ENCODE peak calls at places on chromosome 2, in six cellular contexts. A is thyroid gland, W is NB4, G is brain microvascular endothelial cell, L is heart left ventricle, F is keratinocyte. V is an unnamed sample.

GRCh38 chr2:235852528-235852920 is 315.7 kb downstream of the GBX2 start:
- DNase-seq in A (no peak), W (no peak), G (no peak), L (no peak), F (no peak), V (no peak)

GRCh38 chr2:25388491-25388890 is 46.8 kb upstream of the DNMT3A start:
- DNase-seq in A (no peak), W (no peak), G (no peak), L (no peak), F (no peak), V (no peak)

GRCh38 chr2:185689906-185690539 is 48.6 kb upstream of the FSIP2 start:
- DNase-seq in A (no peak), W (no peak), G (no peak), L (no peak), F (no peak), V (no peak)

GRCh38 chr2:180657054-180657453 is 323.4 kb upstream of the UBE2E3 start:
- DNase-seq in A (no peak), W (no peak), G (peak), L (no peak), F (peak), V (peak)

GRCh38 chr2:69716555-69717120 is 25.3 kb upstream of the ANXA4 start:
- DNase-seq in A (no peak), W (no peak), G (no peak), L (no peak), F (no peak), V (no peak)

GRCh38 chr2:101830146-101830545 is 132.6 kb downstream of the MAP4K4 start:
- DNase-seq in A (no peak), W (no peak), G (no peak), L (no peak), F (no peak), V (no peak)

GRCh38 chr2:96679843-96680242 is 37.3 kb downstream of the FER1L5 start:
- DNase-seq in A (peak), W (no peak), G (no peak), L (no peak), F (no peak), V (peak)

GRCh38 chr2:230425377-230425776 is 9.4 kb downstream of the SP100 start:
- DNase-seq in A (no peak), W (no peak), G (no peak), L (no peak), F (no peak), V (no peak)

GRCh38 chr2:214019973-214020345 is 390.9 kb upstream of the VWC2L start:
- DNase-seq in A (no peak), W (peak), G (peak), L (no peak), F (no peak), V (peak)

GRCh38 chr2:172614932-172615331 is 59.0 kb downstream of the PDK1 start:
- DNase-seq in A (no peak), W (no peak), G (peak), L (no peak), F (no peak), V (no peak)

GRCh38 chr2:12303181-12304030 is 413.3 kb upstream of the TRIB2 start:
- DNase-seq in A (peak), W (peak), G (peak), L (no peak), F (no peak), V (peak)

GRCh38 chr2:17538022-17538843 is 2.3 kb upstream of the VSNL1 start:
- DNase-seq in A (no peak), W (no peak), G (peak), L (no peak), F (no peak), V (peak)

GRCh38 chr2:8304821-8305766 is 376.8 kb upstream of the ID2 start:
- DNase-seq in A (no peak), W (peak), G (no peak), L (no peak), F (no peak), V (peak)

GRCh38 chr2:101697794-101698418 is 399 bp downstream of the MAP4K4 start:
- DNase-seq in A (peak), W (peak), G (no peak), L (no peak), F (no peak), V (no peak)

GRCh38 chr2:189015378-189015777 is 41.2 kb downstream of the COL3A1 start:
- DNase-seq in A (no peak), W (no peak), G (no peak), L (no peak), F (no peak), V (peak)

GRCh38 chr2:23603156-23603555 is 218.2 kb downstream of the KLHL29 start:
- DNase-seq in A (no peak), W (no peak), G (no peak), L (no peak), F (no peak), V (no peak)

GRCh38 chr2:1972428-1972827 is 228.1 kb upstream of the PXDN start:
- DNase-seq in A (peak), W (no peak), G (peak), L (peak), F (peak), V (no peak)

GRCh38 chr2:230054079-230054478 is 14.6 kb downstream of the SLC16A14 start:
- DNase-seq in A (no peak), W (no peak), G (peak), L (no peak), F (peak), V (peak)

GRCh38 chr2:210309546-210310233 is 5.3 kb downstream of the MYL1 start:
- DNase-seq in A (no peak), W (no peak), G (no peak), L (no peak), F (no peak), V (no peak)

GRCh38 chr2:74915743-74916142 is 42.7 kb upstream of the POLE4 start:
- DNase-seq in A (no peak), W (peak), G (peak), L (no peak), F (no peak), V (no peak)

GRCh38 chr2:74462054-74462785 is 3.0 kb downstream of the MOGS start:
- DNase-seq in A (no peak), W (no peak), G (no peak), L (no peak), F (no peak), V (no peak)

GRCh38 chr2:20634430-20635095 is 16.3 kb downstream of the HS1BP3 start:
- DNase-seq in A (peak), W (no peak), G (peak), L (peak), F (no peak), V (peak)

GRCh38 chr2:139045524-139045923 is 265.3 kb upstream of the NXPH2 start:
- DNase-seq in A (no peak), W (no peak), G (no peak), L (no peak), F (no peak), V (no peak)

GRCh38 chr2:17191223-17191622 is 327.0 kb downstream of the RAD51AP2 start:
- DNase-seq in A (no peak), W (no peak), G (no peak), L (no peak), F (no peak), V (no peak)

GRCh38 chr2:149365826-149366583 is 35.6 kb downstream of the LYPD6 start:
- DNase-seq in A (peak), W (no peak), G (no peak), L (no peak), F (peak), V (peak)

GRCh38 chr2:184692137-184692734 is 93.9 kb downstream of the ZNF804A start:
- DNase-seq in A (no peak), W (peak), G (no peak), L (no peak), F (no peak), V (peak)

GRCh38 chr2:74873678-74874640 is 40.0 kb downstream of the HK2 start:
- DNase-seq in A (no peak), W (no peak), G (no peak), L (no peak), F (no peak), V (no peak)

GRCh38 chr2:172943992-172944793 is 131.5 kb upstream of the MAP3K20 start:
- DNase-seq in A (peak), W (no peak), G (no peak), L (no peak), F (no peak), V (no peak)

GRCh38 chr2:104102615-104103014 is 751.3 kb upstream of the POU3F3 start:
- DNase-seq in A (no peak), W (no peak), G (no peak), L (no peak), F (no peak), V (no peak)

GRCh38 chr2:125471963-125472362 is 1184.0 kb upstream of the GYPC start:
- DNase-seq in A (no peak), W (peak), G (peak), L (no peak), F (no peak), V (no peak)

GRCh38 chr2:20071397-20072383 is 20.3 kb upstream of the LAPTM4A start:
- DNase-seq in A (peak), W (no peak), G (peak), L (peak), F (no peak), V (peak)

GRCh38 chr2:12057436-12058166 is 311.2 kb downstream of the LPIN1 start:
- DNase-seq in A (no peak), W (peak), G (peak), L (no peak), F (no peak), V (no peak)

GRCh38 chr2:76667764-76668163 is 854.4 kb downstream of the LRRTM4 start:
- DNase-seq in A (no peak), W (no peak), G (no peak), L (no peak), F (no peak), V (no peak)

GRCh38 chr2:226376516-226377180 is 423.0 kb downstream of the IRS1 start:
- DNase-seq in A (no peak), W (no peak), G (peak), L (no peak), F (no peak), V (no peak)

GRCh38 chr2:241759091-241759807 is 17.4 kb upstream of the GAL3ST2 start:
- DNase-seq in A (no peak), W (no peak), G (no peak), L (no peak), F (no peak), V (peak)

GRCh38 chr2:205148756-205149155 is 533.5 kb upstream of the NRP2 start:
- DNase-seq in A (no peak), W (no peak), G (no peak), L (no peak), F (no peak), V (no peak)

GRCh38 chr2:69241039-69241586 is 145.9 kb downstream of the GFPT1 start:
- DNase-seq in A (no peak), W (no peak), G (no peak), L (no peak), F (no peak), V (peak)

GRCh38 chr2:229270551-229271410 is at the start of gene PID1:
- DNase-seq in A (no peak), W (no peak), G (no peak), L (no peak), F (no peak), V (peak)

GRCh38 chr2:28915939-28916338 is 21.5 kb downstream of the WDR43 start:
- DNase-seq in A (no peak), W (peak), G (no peak), L (no peak), F (no peak), V (peak)

GRCh38 chr2:120818441-120818920 is 82.8 kb downstream of the GLI2 start:
- DNase-seq in A (no peak), W (no peak), G (peak), L (peak), F (no peak), V (peak)

GRCh38 chr2:120820263-120820884 is 84.7 kb downstream of the GLI2 start:
- DNase-seq in A (no peak), W (no peak), G (peak), L (no peak), F (no peak), V (peak)

GRCh38 chr2:120820885-120821279 is 85.2 kb downstream of the GLI2 start:
- DNase-seq in A (peak), W (peak), G (peak), L (peak), F (no peak), V (peak)

GRCh38 chr2:120817956-120818325 is 82.3 kb downstream of the GLI2 start:
- DNase-seq in A (no peak), W (no peak), G (no peak), L (peak), F (no peak), V (no peak)

DNA sequence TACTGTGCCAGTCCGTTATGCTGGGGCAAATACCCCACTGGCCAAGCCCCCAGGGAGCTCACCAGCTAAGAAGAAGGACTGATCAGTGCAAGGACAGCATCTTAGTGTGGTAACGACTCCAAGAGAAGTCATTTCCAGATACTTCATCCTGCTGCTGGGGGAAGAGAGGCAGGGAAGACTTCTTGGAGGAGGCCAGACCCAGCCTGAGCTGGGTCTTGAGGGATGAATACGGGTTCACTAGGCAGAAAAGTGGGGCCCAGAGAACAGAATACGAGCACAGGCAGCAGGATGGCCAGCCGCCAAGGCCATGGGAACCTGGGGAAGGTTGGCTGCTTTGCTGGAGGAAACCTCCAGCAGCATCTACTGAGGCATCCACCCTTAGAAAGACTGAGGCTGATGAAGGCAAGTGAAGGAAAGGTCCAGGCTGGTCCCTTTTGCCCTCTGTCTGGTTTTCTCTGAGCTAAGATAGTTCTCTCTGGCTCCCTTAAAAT is 84.1 kb downstream of the GLI2 start:
- DNase-seq in A (no peak), W (no peak), G (no peak), L (no peak), F (no peak), V (peak)
- H3K4me3 ChIP-seq in A (no peak), W (no peak), G (no peak), L (no peak), F (no peak), V (peak)

DNA sequence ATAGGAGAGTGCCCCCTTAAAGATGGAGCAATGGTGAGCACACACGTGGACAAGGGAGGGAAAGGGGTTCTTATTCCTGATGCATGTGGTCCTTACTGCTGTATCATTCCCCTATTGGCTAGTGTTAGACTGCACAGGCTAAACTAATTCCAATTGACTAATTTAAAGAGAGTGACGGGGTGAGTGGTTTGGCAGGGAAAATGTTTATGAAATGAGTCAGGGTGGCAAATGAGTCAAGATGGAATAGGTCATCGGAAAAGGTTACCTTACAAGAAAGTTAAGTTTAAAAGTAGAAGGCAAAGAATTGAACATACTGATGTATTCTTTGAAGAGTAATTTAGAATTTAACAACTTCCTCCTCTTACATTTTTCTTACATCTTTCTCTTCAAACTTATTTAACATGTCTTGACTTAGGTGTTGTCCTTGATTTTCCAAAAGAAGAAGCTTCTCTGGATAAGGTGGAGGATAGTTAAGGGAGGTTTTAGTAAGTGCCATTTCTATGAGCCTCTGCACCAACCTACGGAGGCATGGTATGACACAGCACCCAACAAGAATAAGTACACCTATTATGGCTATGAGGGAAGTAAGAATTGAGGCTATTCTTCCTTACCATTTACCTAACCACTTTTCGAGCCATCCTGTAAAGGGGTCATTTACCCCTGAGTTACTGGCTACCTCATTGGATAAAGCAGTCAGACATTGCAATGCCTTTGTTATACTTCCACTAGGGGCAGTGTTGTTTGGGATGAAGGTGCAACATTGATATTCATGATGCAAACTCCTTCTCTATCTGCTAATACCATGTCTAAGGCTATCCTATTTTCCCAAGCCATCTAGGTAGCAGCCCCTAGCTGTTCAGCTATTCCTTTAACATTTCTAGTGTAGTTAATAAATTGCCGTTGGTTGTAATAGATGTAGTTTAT is 1345.8 kb upstream of the LRRTM1 start:
- DNase-seq in A (no peak), W (peak), G (no peak), L (no peak), F (no peak), V (peak)
- TF ChIP-seq CTCF in A (no peak), W (peak), G (peak), L (no peak), F (no peak), V (no peak)

DNA sequence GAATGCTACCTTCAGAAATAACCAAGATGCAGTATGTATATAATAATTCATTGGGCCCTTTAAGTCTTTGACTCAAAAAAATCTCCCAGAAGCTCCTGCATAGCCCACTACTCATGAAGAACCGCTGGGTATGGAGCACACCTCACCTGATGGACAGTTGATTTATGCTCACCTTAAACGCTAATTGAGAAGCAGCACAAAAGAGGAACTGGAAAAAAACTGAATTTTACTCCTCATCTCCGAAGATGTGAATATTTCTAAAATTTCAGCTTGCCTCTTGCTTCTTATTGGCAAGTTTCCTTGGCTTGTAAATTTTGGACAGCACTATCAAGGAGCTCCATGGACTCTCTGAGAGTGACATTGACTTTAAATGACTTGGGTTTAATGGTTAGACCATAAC is 5.5 kb downstream of the CYP1B1 start:
- DNase-seq in A (no peak), W (no peak), G (no peak), L (no peak), F (no peak), V (no peak)
- H3K4me3 ChIP-seq in A (no peak), W (peak), G (no peak), L (no peak), F (no peak), V (no peak)

GRCh38 chr2:740446-741293 is 63.5 kb upstream of the TMEM18 start:
- DNase-seq in A (peak), W (peak), G (peak), L (peak), F (peak), V (peak)
- TF ChIP-seq CTCF in A (no peak), W (no peak), G (peak), L (no peak), F (no peak), V (no peak)

DNA sequence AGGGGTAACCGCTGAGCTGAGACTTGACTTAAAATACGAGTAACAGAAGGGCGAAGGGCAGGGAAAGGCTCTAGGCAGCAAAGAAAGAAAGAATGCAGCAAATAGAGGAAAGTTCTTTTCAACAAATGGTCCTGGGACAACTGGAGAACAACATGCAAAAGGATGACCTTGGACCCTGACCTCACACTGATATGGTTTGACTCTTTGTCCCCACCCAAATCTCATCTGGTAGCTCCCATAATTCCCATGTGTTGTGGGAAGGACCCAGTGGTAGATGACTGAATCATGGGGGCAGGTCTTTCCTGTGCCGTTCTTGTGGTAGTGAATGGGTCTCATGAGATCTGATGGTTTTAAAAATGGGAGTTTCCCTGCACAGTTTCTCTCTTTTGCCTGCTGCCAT is 33.9 kb downstream of the ST3GAL5 start:
- DNase-seq in A (no peak), W (no peak), G (no peak), L (no peak), F (no peak), V (no peak)
- H3K4me3 ChIP-seq in A (no peak), W (no peak), G (no peak), L (no peak), F (no peak), V (no peak)

DNA sequence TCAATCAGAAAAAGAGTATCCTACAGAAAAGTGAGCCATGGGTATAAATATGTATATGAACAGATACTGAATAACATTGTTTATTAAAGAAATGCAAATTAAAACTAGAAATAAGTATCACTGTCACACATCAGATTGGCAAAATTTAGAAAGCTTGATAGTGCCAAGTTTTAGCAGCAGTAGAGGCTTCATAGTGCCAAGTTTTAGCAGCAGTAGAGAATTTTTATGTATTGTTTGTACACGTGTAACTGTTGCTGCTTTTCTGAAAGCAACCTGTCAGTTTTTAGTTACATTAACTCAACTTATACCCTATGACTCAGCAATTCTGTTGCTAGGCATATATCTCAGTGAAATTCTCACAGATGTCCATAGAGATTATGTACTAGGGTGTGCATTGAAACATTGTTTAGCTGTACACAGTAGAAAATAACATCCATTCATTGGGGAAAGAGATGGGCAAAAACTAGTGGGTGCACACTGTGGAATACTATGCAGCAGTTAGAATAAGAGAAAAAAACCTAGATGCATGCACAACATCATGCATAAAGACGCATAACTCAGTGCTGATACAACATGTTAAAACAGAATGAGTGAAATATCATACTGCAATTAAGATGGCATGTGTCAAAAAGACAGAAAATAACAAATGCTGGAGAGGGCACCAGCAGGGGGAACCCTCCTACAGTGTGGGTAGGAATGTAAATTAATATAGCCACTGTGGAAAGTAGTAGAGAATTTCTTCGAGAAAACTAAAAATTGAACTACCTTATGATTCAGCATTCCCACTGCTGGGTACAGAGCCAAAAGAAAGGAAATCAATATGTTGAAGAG is 294.5 kb upstream of the NT5C1B start:
- DNase-seq in A (peak), W (peak), G (peak), L (no peak), F (no peak), V (peak)
- TF ChIP-seq CTCF in A (peak), W (peak), G (peak), L (peak), F (peak), V (peak)